ENCODE peak calls at places on chromosomes 5 and 9, in eight cellular contexts. One of them, this sample, is unnamed.

GRCh38 chr5:154967419-154968024 is 26.6 kb downstream of the MRPL22 start:
- DNase-seq in activated CD4-positive, alpha-beta T cell treated with anti-CD3 and anti-CD28 coated beads, Interleukin-2, amount 50 U/mL, for 1 hour: no peak
- DNase-seq in left kidney: peak
- DNase-seq in mesendoderm: no peak
- DNase-seq in T-cell: no peak
- DNase-seq in GM19239: no peak
- DNase-seq in PC-9: no peak
- DNase-seq in ecto neural progenitor cell: no peak
- DNase-seq in this sample: no peak

GRCh38 chr5:141439411-141440141 is 9.3 kb downstream of the PCDHGA12 start:
- DNase-seq in PC-9: peak
- DNase-seq in activated CD4-positive, alpha-beta T cell treated with anti-CD3 and anti-CD28 coated beads, Interleukin-2, amount 50 U/mL, for 1 hour: no peak
- DNase-seq in GM19239: no peak
- DNase-seq in ecto neural progenitor cell: no peak
- DNase-seq in mesendoderm: no peak
- DNase-seq in left kidney: no peak
- DNase-seq in T-cell: no peak
- DNase-seq in this sample: no peak

GRCh38 chr5:109485030-109485429 is 75.3 kb upstream of the PJA2 start:
- DNase-seq in PC-9: no peak
- DNase-seq in activated CD4-positive, alpha-beta T cell treated with anti-CD3 and anti-CD28 coated beads, Interleukin-2, amount 50 U/mL, for 1 hour: no peak
- DNase-seq in mesendoderm: no peak
- DNase-seq in ecto neural progenitor cell: no peak
- DNase-seq in GM19239: no peak
- DNase-seq in left kidney: peak
- DNase-seq in T-cell: no peak
- DNase-seq in this sample: peak

GRCh38 chr5:141848771-141849370 is 29.3 kb downstream of the PCDH1 start:
- DNase-seq in left kidney: no peak
- DNase-seq in GM19239: peak
- DNase-seq in mesendoderm: peak
- DNase-seq in ecto neural progenitor cell: no peak
- DNase-seq in PC-9: peak
- DNase-seq in activated CD4-positive, alpha-beta T cell treated with anti-CD3 and anti-CD28 coated beads, Interleukin-2, amount 50 U/mL, for 1 hour: peak
- DNase-seq in T-cell: no peak
- DNase-seq in this sample: peak

GRCh38 chr9:33813712-33814641 is 3.0 kb upstream of the UBE2R2 start:
- DNase-seq in PC-9: no peak
- DNase-seq in left kidney: peak
- DNase-seq in GM19239: peak
- DNase-seq in T-cell: no peak
- DNase-seq in ecto neural progenitor cell: no peak
- DNase-seq in activated CD4-positive, alpha-beta T cell treated with anti-CD3 and anti-CD28 coated beads, Interleukin-2, amount 50 U/mL, for 1 hour: no peak
- DNase-seq in mesendoderm: peak
- DNase-seq in this sample: no peak

GRCh38 chr9:96256800-96257199 is 45.2 kb downstream of the HSD17B3 start:
- DNase-seq in mesendoderm: peak
- DNase-seq in activated CD4-positive, alpha-beta T cell treated with anti-CD3 and anti-CD28 coated beads, Interleukin-2, amount 50 U/mL, for 1 hour: no peak
- DNase-seq in GM19239: no peak
- DNase-seq in left kidney: no peak
- DNase-seq in PC-9: peak
- DNase-seq in ecto neural progenitor cell: no peak
- DNase-seq in T-cell: no peak
- DNase-seq in this sample: no peak

GRCh38 chr9:27367175-27367798 is 70.3 kb upstream of the EQTN start:
- DNase-seq in T-cell: no peak
- DNase-seq in PC-9: no peak
- DNase-seq in mesendoderm: no peak
- DNase-seq in GM19239: no peak
- DNase-seq in ecto neural progenitor cell: no peak
- DNase-seq in activated CD4-positive, alpha-beta T cell treated with anti-CD3 and anti-CD28 coated beads, Interleukin-2, amount 50 U/mL, for 1 hour: no peak
- DNase-seq in left kidney: no peak
- DNase-seq in this sample: no peak

GRCh38 chr9:113475992-113476391 is 12.5 kb downstream of the RGS3 start:
- DNase-seq in T-cell: no peak
- DNase-seq in activated CD4-positive, alpha-beta T cell treated with anti-CD3 and anti-CD28 coated beads, Interleukin-2, amount 50 U/mL, for 1 hour: no peak
- DNase-seq in left kidney: no peak
- DNase-seq in ecto neural progenitor cell: no peak
- DNase-seq in GM19239: no peak
- DNase-seq in PC-9: no peak
- DNase-seq in mesendoderm: no peak
- DNase-seq in this sample: no peak

GRCh38 chr9:133141833-133142594 is 21.0 kb upstream of the RALGDS start:
- DNase-seq in GM19239: no peak
- DNase-seq in mesendoderm: no peak
- DNase-seq in activated CD4-positive, alpha-beta T cell treated with anti-CD3 and anti-CD28 coated beads, Interleukin-2, amount 50 U/mL, for 1 hour: peak
- DNase-seq in T-cell: peak
- DNase-seq in PC-9: no peak
- DNase-seq in left kidney: no peak
- DNase-seq in ecto neural progenitor cell: no peak
- DNase-seq in this sample: peak

GRCh38 chr5:24642022-24642421 is 2.8 kb downstream of the CDH10 start:
- DNase-seq in ecto neural progenitor cell: no peak
- DNase-seq in PC-9: peak
- DNase-seq in mesendoderm: peak
- DNase-seq in left kidney: peak
- DNase-seq in T-cell: no peak
- DNase-seq in activated CD4-positive, alpha-beta T cell treated with anti-CD3 and anti-CD28 coated beads, Interleukin-2, amount 50 U/mL, for 1 hour: no peak
- DNase-seq in GM19239: no peak
- DNase-seq in this sample: no peak

GRCh38 chr9:73038613-73039012 is 85.8 kb upstream of the ALDH1A1 start:
- DNase-seq in ecto neural progenitor cell: peak
- DNase-seq in T-cell: no peak
- DNase-seq in activated CD4-positive, alpha-beta T cell treated with anti-CD3 and anti-CD28 coated beads, Interleukin-2, amount 50 U/mL, for 1 hour: no peak
- DNase-seq in left kidney: no peak
- DNase-seq in GM19239: no peak
- DNase-seq in mesendoderm: peak
- DNase-seq in PC-9: peak
- DNase-seq in this sample: peak

GRCh38 chr9:70004310-70004709 is 39.3 kb upstream of the MAMDC2 start:
- DNase-seq in left kidney: no peak
- DNase-seq in GM19239: no peak
- DNase-seq in ecto neural progenitor cell: no peak
- DNase-seq in PC-9: no peak
- DNase-seq in T-cell: no peak
- DNase-seq in activated CD4-positive, alpha-beta T cell treated with anti-CD3 and anti-CD28 coated beads, Interleukin-2, amount 50 U/mL, for 1 hour: no peak
- DNase-seq in mesendoderm: no peak
- DNase-seq in this sample: no peak

GRCh38 chr5:123871373-123871772 is 359.4 kb downstream of the CSNK1G3 start:
- DNase-seq in activated CD4-positive, alpha-beta T cell treated with anti-CD3 and anti-CD28 coated beads, Interleukin-2, amount 50 U/mL, for 1 hour: no peak
- DNase-seq in PC-9: no peak
- DNase-seq in mesendoderm: no peak
- DNase-seq in GM19239: no peak
- DNase-seq in T-cell: no peak
- DNase-seq in left kidney: no peak
- DNase-seq in ecto neural progenitor cell: no peak
- DNase-seq in this sample: no peak

GRCh38 chr5:148939676-148940075 is 113.3 kb downstream of the ADRB2 start:
- DNase-seq in activated CD4-positive, alpha-beta T cell treated with anti-CD3 and anti-CD28 coated beads, Interleukin-2, amount 50 U/mL, for 1 hour: no peak
- DNase-seq in ecto neural progenitor cell: no peak
- DNase-seq in left kidney: no peak
- DNase-seq in GM19239: no peak
- DNase-seq in mesendoderm: no peak
- DNase-seq in PC-9: no peak
- DNase-seq in T-cell: no peak
- DNase-seq in this sample: no peak

GRCh38 chr5:77867194-77867691 is 91.1 kb upstream of the TBCA start:
- DNase-seq in PC-9: no peak
- DNase-seq in T-cell: no peak
- DNase-seq in GM19239: no peak
- DNase-seq in ecto neural progenitor cell: no peak
- DNase-seq in activated CD4-positive, alpha-beta T cell treated with anti-CD3 and anti-CD28 coated beads, Interleukin-2, amount 50 U/mL, for 1 hour: no peak
- DNase-seq in left kidney: peak
- DNase-seq in mesendoderm: no peak
- DNase-seq in this sample: no peak

GRCh38 chr5:149829954-149830353 is 99.8 kb downstream of the PPARGC1B start:
- DNase-seq in T-cell: no peak
- DNase-seq in ecto neural progenitor cell: no peak
- DNase-seq in GM19239: no peak
- DNase-seq in PC-9: no peak
- DNase-seq in activated CD4-positive, alpha-beta T cell treated with anti-CD3 and anti-CD28 coated beads, Interleukin-2, amount 50 U/mL, for 1 hour: no peak
- DNase-seq in left kidney: peak
- DNase-seq in mesendoderm: peak
- DNase-seq in this sample: no peak